ENCODE peak calls at places on chromosome 2, in nine cellular contexts. U, K, L, A, O, Y, S, F and P are unnamed samples.

GRCh38 chr2:134758632-134759031 is 39.8 kb upstream of the TMEM163 start:
- DNase-seq in U (no peak), K (no peak), L (no peak), A (no peak), O (no peak), Y (no peak), S (no peak), F (no peak), P (no peak)

GRCh38 chr2:212154392-212154791 is 384.2 kb downstream of the ERBB4 start:
- DNase-seq in U (no peak), K (no peak), L (no peak), A (no peak), O (no peak), Y (no peak), S (no peak), F (no peak), P (no peak)

GRCh38 chr2:231452799-231453508 is 11.3 kb downstream of the NCL start:
- DNase-seq in U (no peak), K (no peak), L (no peak), A (peak), O (no peak), Y (no peak), S (no peak), F (no peak), P (no peak)

GRCh38 chr2:148568597-148568996 is 76.0 kb upstream of the EPC2 start:
- DNase-seq in U (no peak), K (no peak), L (no peak), A (no peak), O (no peak), Y (no peak), S (no peak), F (no peak), P (no peak)

GRCh38 chr2:234164499-234165409 is 114.3 kb downstream of the SPP2 start:
- DNase-seq in U (no peak), K (no peak), L (no peak), A (no peak), O (no peak), Y (no peak), S (peak), F (no peak), P (no peak)

GRCh38 chr2:197383825-197384224 is 51.0 kb downstream of the SF3B1 start:
- DNase-seq in U (no peak), K (no peak), L (no peak), A (no peak), O (no peak), Y (no peak), S (no peak), F (no peak), P (no peak)

GRCh38 chr2:10915731-10916331 is 4.1 kb downstream of the KCNF1 start:
- DNase-seq in U (no peak), K (no peak), L (no peak), A (no peak), O (no peak), Y (no peak), S (no peak), F (no peak), P (no peak)

GRCh38 chr2:218852911-218853667 is 6.5 kb upstream of the WNT6 start:
- DNase-seq in U (peak), K (peak), L (no peak), A (peak), O (peak), Y (peak), S (peak), F (peak), P (no peak)

GRCh38 chr2:121649402-121649651 is at the start of gene CLASP1:
- DNase-seq in U (peak), K (peak), L (peak), A (peak), O (peak), Y (peak), S (peak), F (peak), P (peak)

GRCh38 chr2:148817210-148817708 is 57.8 kb upstream of the KIF5C start:
- DNase-seq in U (no peak), K (peak), L (no peak), A (peak), O (no peak), Y (no peak), S (no peak), F (no peak), P (no peak)

GRCh38 chr2:201918981-201919380 is 112.6 kb downstream of the CDK15 start:
- DNase-seq in U (no peak), K (no peak), L (no peak), A (no peak), O (no peak), Y (no peak), S (no peak), F (no peak), P (no peak)

GRCh38 chr2:32626591-32627221 is 1.1 kb upstream of the TTC27 start:
- DNase-seq in U (no peak), K (no peak), L (no peak), A (no peak), O (no peak), Y (no peak), S (no peak), F (no peak), P (no peak)

GRCh38 chr2:63581266-63581961 is 6.9 kb downstream of the WDPCP start:
- DNase-seq in U (peak), K (peak), L (peak), A (peak), O (no peak), Y (peak), S (peak), F (no peak), P (no peak)

GRCh38 chr2:60567092-60567491 is 13.6 kb upstream of the BCL11A start:
- DNase-seq in U (no peak), K (no peak), L (no peak), A (no peak), O (no peak), Y (no peak), S (no peak), F (no peak), P (no peak)

GRCh38 chr2:2836343-2837070 is 505.4 kb upstream of the MYT1L start:
- DNase-seq in U (no peak), K (no peak), L (no peak), A (no peak), O (peak), Y (no peak), S (no peak), F (no peak), P (no peak)

GRCh38 chr2:66515743-66516142 is 80.8 kb downstream of the MEIS1 start:
- DNase-seq in U (peak), K (no peak), L (no peak), A (no peak), O (no peak), Y (no peak), S (no peak), F (no peak), P (no peak)

GRCh38 chr2:108194409-108195132 is 45.2 kb upstream of the SULT1C3 start:
- DNase-seq in U (no peak), K (no peak), L (no peak), A (no peak), O (no peak), Y (no peak), S (no peak), F (no peak), P (no peak)

GRCh38 chr2:42835577-42836371 is 43.4 kb upstream of the HAAO start:
- DNase-seq in U (peak), K (peak), L (peak), A (peak), O (no peak), Y (no peak), S (peak), F (peak), P (peak)

GRCh38 chr2:6866239-6866745 is 585 bp upstream of the CMPK2 start:
- DNase-seq in U (peak), K (peak), L (no peak), A (no peak), O (peak), Y (no peak), S (peak), F (no peak), P (no peak)

GRCh38 chr2:1787799-1788477 is 43.6 kb upstream of the PXDN start:
- DNase-seq in U (no peak), K (no peak), L (no peak), A (peak), O (no peak), Y (no peak), S (peak), F (no peak), P (peak)

GRCh38 chr2:27446057-27446456 is 3.9 kb downstream of the KRTCAP3 start:
- DNase-seq in U (no peak), K (no peak), L (no peak), A (peak), O (peak), Y (no peak), S (no peak), F (no peak), P (peak)

GRCh38 chr2:207746131-207746530 is 23.6 kb downstream of the FZD5 start:
- DNase-seq in U (peak), K (peak), L (no peak), A (no peak), O (peak), Y (no peak), S (peak), F (peak), P (peak)

GRCh38 chr2:172639823-172640222 is 83.9 kb downstream of the PDK1 start:
- DNase-seq in U (peak), K (no peak), L (no peak), A (no peak), O (no peak), Y (no peak), S (no peak), F (peak), P (peak)

GRCh38 chr2:86020984-86021383 is 84.7 kb downstream of the POLR1A start:
- DNase-seq in U (peak), K (peak), L (no peak), A (peak), O (peak), Y (peak), S (peak), F (no peak), P (no peak)

GRCh38 chr2:225493420-225494099 is 94.0 kb downstream of the NYAP2 start:
- DNase-seq in U (no peak), K (no peak), L (no peak), A (no peak), O (no peak), Y (no peak), S (no peak), F (no peak), P (no peak)

DNA sequence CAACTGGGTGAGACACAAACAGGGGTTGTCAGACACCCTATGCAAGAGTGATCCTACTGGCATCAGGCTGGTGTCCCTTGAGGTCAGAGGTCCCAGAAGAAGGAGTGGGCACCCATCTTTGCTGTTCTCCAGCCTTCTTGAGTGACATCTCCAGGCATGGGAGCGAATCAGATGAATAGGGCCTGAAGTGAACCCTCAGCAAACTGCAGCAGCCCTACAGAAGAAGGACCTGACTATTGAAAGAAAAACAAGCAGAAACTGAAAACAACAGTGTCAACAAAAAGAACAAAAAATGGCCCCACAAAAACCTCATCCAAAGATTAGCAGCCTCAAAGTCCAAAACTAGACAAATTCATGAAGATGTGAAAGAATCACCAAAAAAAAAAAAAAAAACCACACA is 1229.7 kb upstream of the CRIM1 start:
- DNase-seq in U (no peak), K (no peak), L (no peak), A (no peak), O (no peak), Y (no peak), S (no peak), F (no peak), P (no peak)
- H3K27ac ChIP-seq in U (no peak), K (no peak), L (no peak), A (no peak), O (no peak), Y (no peak), S (no peak), F (no peak), P (no peak)

GRCh38 chr2:9637330-9637729 is 6.5 kb upstream of the YWHAQ start:
- DNase-seq in U (peak), K (no peak), L (no peak), A (no peak), O (no peak), Y (no peak), S (no peak), F (no peak), P (peak)
- H3K27ac ChIP-seq in U (peak), K (no peak), L (no peak), A (no peak), O (no peak), Y (no peak), S (no peak), F (peak), P (no peak)

GRCh38 chr2:16621348-16621747 is 44.3 kb downstream of the CYRIA start:
- DNase-seq in U (peak), K (no peak), L (no peak), A (no peak), O (no peak), Y (no peak), S (no peak), F (peak), P (no peak)

GRCh38 chr2:16623046-16623445 is 42.6 kb downstream of the CYRIA start:
- DNase-seq in U (peak), K (no peak), L (no peak), A (no peak), O (no peak), Y (no peak), S (no peak), F (peak), P (peak)

GRCh38 chr2:16623564-16624418 is 41.8 kb downstream of the CYRIA start:
- DNase-seq in U (no peak), K (no peak), L (no peak), A (no peak), O (no peak), Y (no peak), S (no peak), F (no peak), P (no peak)

GRCh38 chr2:16620590-16620989 is 45.0 kb downstream of the CYRIA start:
- DNase-seq in U (no peak), K (no peak), L (no peak), A (no peak), O (no peak), Y (no peak), S (peak), F (no peak), P (peak)

DNA sequence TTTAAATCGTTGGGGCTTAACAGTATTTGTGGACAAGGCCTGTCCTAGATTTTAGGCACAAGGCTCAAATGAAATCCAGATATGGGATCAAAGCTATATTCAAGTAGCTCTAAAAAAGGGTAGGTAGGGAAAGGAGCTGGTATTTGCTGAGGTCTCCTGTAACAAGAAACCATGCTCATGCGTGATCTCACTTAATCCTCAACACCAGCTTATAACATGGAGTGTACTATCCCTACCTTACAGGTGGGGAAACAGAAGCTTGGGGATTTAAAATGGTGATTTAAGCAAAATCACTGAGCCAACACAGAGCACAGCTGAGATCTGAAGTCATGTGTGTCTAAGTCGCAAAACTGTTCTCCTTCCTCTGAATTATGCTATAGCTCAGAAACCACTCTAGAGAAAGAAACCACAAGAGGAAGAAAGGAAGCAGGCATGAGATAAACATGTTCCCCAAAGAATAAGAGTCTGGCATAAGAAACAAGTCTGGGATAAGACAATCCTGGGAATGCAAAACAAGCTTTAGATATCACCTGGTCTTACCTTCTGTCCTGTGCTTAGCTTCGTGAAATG is 43.1 kb downstream of the CYRIA start:
- DNase-seq in U (peak), K (no peak), L (no peak), A (no peak), O (no peak), Y (no peak), S (no peak), F (no peak), P (no peak)
- H3K27ac ChIP-seq in U (peak), K (no peak), L (peak), A (no peak), O (peak), Y (peak), S (peak), F (peak), P (peak)

GRCh38 chr2:173898996-173899395 is 66.2 kb downstream of the SP3 start:
- DNase-seq in U (no peak), K (no peak), L (no peak), A (no peak), O (no peak), Y (no peak), S (no peak), F (no peak), P (no peak)

GRCh38 chr2:173903611-173904394 is 61.4 kb downstream of the SP3 start:
- DNase-seq in U (peak), K (no peak), L (no peak), A (no peak), O (no peak), Y (no peak), S (no peak), F (no peak), P (no peak)

GRCh38 chr2:173896755-173897154 is 68.4 kb downstream of the SP3 start:
- DNase-seq in U (no peak), K (no peak), L (no peak), A (no peak), O (no peak), Y (no peak), S (no peak), F (no peak), P (no peak)

GRCh38 chr2:173892341-173892740 is 72.8 kb downstream of the SP3 start:
- DNase-seq in U (no peak), K (no peak), L (no peak), A (no peak), O (no peak), Y (no peak), S (no peak), F (no peak), P (no peak)

GRCh38 chr2:173898178-173898668 is 67.0 kb downstream of the SP3 start:
- DNase-seq in U (no peak), K (no peak), L (no peak), A (no peak), O (no peak), Y (no peak), S (no peak), F (no peak), P (no peak)
- H3K27ac ChIP-seq in U (no peak), K (no peak), L (no peak), A (no peak), O (no peak), Y (no peak), S (no peak), F (no peak), P (no peak)

DNA sequence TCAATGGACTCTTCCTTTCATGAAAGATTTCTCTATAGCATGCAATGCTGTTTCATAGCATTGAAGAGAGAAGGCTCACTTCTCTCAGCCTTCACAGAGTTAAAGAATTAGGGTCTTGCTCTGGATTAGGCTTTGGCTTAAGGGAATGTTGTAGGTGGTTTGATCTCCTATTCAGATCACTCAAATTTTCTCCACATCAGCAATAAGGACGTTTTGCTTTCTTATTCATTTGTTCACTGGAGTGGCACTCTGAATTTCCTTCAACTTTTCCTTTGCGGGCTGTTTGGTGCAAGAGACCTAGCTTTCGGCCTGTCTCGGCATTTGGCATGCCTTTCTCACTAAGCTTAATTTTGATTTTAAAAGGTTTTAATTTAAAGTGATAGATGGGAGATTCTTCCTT is 131.6 kb downstream of the RBMS1 start:
- DNase-seq in U (no peak), K (no peak), L (no peak), A (no peak), O (no peak), Y (no peak), S (no peak), F (no peak), P (no peak)
- H3K27ac ChIP-seq in U (no peak), K (no peak), L (no peak), A (no peak), O (no peak), Y (no peak), S (no peak), F (no peak), P (no peak)

DNA sequence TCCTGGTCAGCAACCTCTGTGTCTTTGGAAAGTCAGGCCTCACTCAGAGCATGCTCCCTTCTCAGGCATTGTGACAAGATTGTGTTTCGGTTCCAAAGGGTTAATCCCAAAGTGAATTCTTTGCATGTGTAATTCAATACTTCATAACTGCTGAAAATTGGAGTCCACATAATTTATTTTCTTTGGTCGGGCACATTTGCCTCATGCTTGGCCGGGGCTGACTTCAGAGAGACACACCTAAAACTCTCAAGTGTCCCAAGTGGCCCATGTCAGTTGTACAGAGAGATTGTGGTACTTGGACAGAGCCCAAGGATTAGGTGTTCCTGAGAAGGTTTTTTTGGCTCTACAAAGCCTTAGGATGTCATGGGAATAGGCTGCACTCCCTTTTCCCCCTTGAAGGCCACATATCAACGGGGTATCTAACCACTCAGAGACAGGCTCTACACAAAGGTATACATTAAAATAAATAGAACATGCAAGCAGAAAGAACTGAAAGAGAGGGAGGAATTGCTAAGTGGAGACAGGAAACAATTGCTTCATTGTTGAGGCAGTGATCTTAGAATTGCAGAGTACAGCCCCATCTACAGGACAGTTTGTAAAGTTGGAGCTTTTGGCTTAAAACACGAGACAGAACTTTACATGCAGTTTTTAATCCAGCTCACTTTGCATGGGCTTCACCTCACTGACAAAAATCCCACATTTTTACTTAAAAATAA is 1232.3 kb upstream of the ZEB2 start:
- DNase-seq in U (peak), K (no peak), L (no peak), A (peak), O (no peak), Y (no peak), S (peak), F (peak), P (peak)
- H3K27ac ChIP-seq in U (peak), K (peak), L (peak), A (peak), O (peak), Y (peak), S (peak), F (no peak), P (no peak)

GRCh38 chr2:232636788-232637420 is 3.5 kb downstream of the EFHD1 start:
- DNase-seq in U (no peak), K (no peak), L (no peak), A (no peak), O (no peak), Y (no peak), S (peak), F (no peak), P (no peak)
- H3K27ac ChIP-seq in U (no peak), K (no peak), L (peak), A (peak), O (no peak), Y (peak), S (no peak), F (no peak), P (no peak)

GRCh38 chr2:128439231-128440086 is 120.8 kb upstream of the HS6ST1 start:
- DNase-seq in U (no peak), K (peak), L (no peak), A (peak), O (peak), Y (peak), S (no peak), F (no peak), P (no peak)
- H3K27ac ChIP-seq in U (no peak), K (no peak), L (no peak), A (no peak), O (no peak), Y (peak), S (no peak), F (no peak), P (no peak)